ENCODE peak calls at places on chromosomes 1 and 21, in seven cellular contexts. S, G, B, P, A, C and J are unnamed samples. For H3K36me3, the result is how much of the 10 kb centered on the place peaks cover.

GRCh38 chr1:30310966-30311742 is 412.2 kb downstream of the MATN1 start:
- DNase-seq in B (no peak), A (no peak), G (no peak), P (no peak), C (peak), S (no peak), J (no peak)

GRCh38 chr21:41163086-41163485 is 4.9 kb upstream of the BACE2 start:
- DNase-seq in G (no peak), A (no peak), C (no peak), S (no peak), P (no peak), B (no peak), J (no peak)

GRCh38 chr1:64550505-64550904 is 80.6 kb downstream of the CACHD1 start:
- DNase-seq in B (no peak), P (no peak), G (no peak), C (no peak), S (no peak), A (no peak), J (no peak)

GRCh38 chr1:226471467-226471866 is 63.6 kb upstream of the PARP1 start:
- DNase-seq in S (no peak), G (no peak), C (peak), P (no peak), A (no peak), B (no peak), J (no peak)

GRCh38 chr1:179779645-179780272 is 36.7 kb downstream of the FAM163A start:
- DNase-seq in A (no peak), P (no peak), C (no peak), B (no peak), S (no peak), G (peak), J (no peak)

GRCh38 chr1:241586905-241587532 is 53.1 kb downstream of the CHML start:
- DNase-seq in P (no peak), S (no peak), A (no peak), C (no peak), B (no peak), G (no peak), J (no peak)

GRCh38 chr21:38249879-38250278 is 6.9 kb upstream of the KCNJ15 start:
- DNase-seq in A (no peak), S (no peak), P (no peak), G (no peak), B (no peak), C (no peak), J (no peak)

GRCh38 chr1:181091322-181092040 is 3.0 kb downstream of the IER5 start:
- DNase-seq in G (no peak), A (no peak), P (no peak), C (no peak), S (no peak), B (no peak), J (no peak)

GRCh38 chr1:153386500-153386901 is 4.4 kb downstream of the S100A8 start:
- DNase-seq in C (peak), A (no peak), P (no peak), S (peak), G (no peak), B (peak), J (no peak)

GRCh38 chr21:38853421-38853919 is 47.7 kb downstream of the ETS2 start:
- DNase-seq in G (peak), A (peak), S (no peak), B (no peak), C (peak), P (no peak), J (peak)

GRCh38 chr1:51308636-51309035 is 21.7 kb downstream of the TTC39A start:
- DNase-seq in A (no peak), G (no peak), C (no peak), S (no peak), P (no peak), B (no peak), J (no peak)

GRCh38 chr1:151008244-151009205 is at the start of gene PRUNE1:
- DNase-seq in G (peak), C (peak), B (peak), A (peak), P (peak), S (no peak), J (peak)

GRCh38 chr1:151007853-151008243 is 401 bp upstream of the PRUNE1 start:
- DNase-seq in S (no peak), G (no peak), C (no peak), A (no peak), B (no peak), P (no peak), J (no peak)

GRCh38 chr1:151009206-151009587 is 948 bp downstream of the PRUNE1 start:
- DNase-seq in P (no peak), A (no peak), C (no peak), G (peak), B (no peak), S (no peak), J (no peak)

GRCh38 chr1:151005729-151006330 is 872 bp downstream of the MINDY1 start:
- DNase-seq in B (no peak), G (no peak), C (no peak), P (no peak), A (no peak), S (no peak), J (no peak)

DNA sequence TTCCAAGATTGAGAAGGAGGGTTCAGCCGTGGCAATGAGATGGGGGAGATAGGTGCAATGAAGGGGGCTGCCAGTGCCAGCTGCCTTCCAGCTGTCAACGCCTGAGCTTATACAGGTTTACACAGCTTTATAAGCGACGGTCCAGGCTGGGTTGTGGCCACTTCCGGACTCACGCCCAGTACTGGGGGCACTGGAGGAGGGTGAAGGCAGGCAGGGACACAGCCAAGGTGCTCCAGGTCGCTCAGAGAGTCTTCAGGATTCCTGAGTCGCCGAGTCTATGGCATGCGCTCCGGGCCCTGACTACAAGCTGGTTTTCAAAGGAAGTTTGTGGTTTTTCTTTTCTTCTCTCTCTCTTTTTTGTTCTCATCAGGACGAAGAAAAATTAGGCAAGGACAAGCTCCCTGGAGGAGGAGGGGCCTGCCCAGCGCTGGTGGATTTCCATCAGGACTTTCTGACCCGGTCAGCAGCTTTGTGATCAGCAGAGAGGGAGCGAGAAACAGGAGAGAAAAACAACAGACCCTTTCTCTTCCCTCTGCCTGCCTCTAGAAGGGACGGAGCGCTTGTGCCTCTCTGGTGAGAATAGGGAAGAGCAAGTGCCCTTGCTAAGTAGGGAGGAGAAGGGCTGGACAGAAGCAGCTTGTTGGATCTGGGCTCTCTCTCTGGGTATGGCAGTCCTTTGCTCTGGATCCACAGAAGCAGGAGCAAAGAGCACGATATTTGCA is at the start of gene MINDY1:
- DNase-seq in C (peak), B (peak), P (peak), S (no peak), G (peak), A (peak), J (peak)
- TF ChIP-seq CTCF in C (peak), B (peak), P (no peak), S (no peak), G (peak), A (peak), J (peak)

DNA sequence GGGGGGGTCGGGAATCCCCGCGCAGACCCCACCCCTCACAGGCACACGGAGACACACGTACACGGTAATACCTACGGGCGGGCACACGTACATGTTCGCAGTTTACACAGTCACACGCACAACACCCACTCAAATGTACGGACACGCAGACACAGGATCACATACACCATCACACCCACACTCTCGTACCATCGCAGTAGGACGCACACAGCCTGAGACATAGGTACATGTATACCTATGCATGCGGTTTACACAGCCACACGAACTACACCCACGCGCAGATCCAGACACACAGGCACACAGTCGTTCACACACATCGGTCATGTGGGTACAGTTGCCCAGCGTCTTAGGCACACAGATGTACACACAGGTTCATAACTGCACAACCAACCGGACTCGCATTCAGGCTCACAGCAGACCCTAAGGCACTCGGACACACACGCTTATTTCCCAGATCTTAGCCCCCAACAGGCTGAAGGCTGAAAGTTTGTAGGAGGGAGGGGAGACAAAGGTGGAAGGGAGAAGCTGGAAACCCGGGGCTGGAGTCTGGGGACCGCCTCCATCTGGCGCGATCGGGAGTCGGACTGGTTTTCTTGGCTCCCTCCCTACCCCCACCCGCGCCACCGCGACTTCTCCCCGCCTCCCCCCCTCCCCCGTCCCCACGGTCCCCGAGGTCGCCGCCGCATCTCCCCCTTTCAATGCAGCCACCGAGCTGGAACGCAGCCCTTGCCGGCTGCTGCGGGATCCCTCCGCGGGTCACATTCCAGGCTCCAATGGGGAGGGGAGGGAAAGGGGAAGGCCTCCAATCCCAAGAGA is 51.9 kb upstream of the SYNC start:
- DNase-seq in A (peak), G (no peak), S (no peak), B (peak), C (peak), P (peak), J (no peak)
- H3K4me3 ChIP-seq in A (peak), G (peak), S (peak), B (peak), C (peak), P (peak), J (peak)

GRCh38 chr1:4331371-4332163 is 322.8 kb upstream of the AJAP1 start:
- DNase-seq in B (no peak), S (no peak), A (no peak), C (no peak), P (no peak), G (no peak), J (no peak)
- H3K36me3 ChIP-seq in B (under half), S (under half), A (under half), C (under half), P (under half), G (under half), J (under half)

GRCh38 chr21:16502273-16502672 is 772.5 kb downstream of the USP25 start:
- DNase-seq in C (no peak), B (no peak), A (no peak), P (no peak), S (no peak), G (no peak), J (no peak)

GRCh38 chr21:16502897-16503296 is 773.1 kb downstream of the USP25 start:
- DNase-seq in S (no peak), P (no peak), C (no peak), G (no peak), A (no peak), B (no peak), J (no peak)
- TF ChIP-seq CTCF in S (no peak), P (no peak), C (no peak), G (no peak), A (no peak), B (no peak), J (no peak)

GRCh38 chr1:110082477-110082876 is 12.0 kb upstream of the ALX3 start:
- DNase-seq in B (no peak), S (no peak), A (no peak), G (no peak), P (no peak), C (no peak), J (no peak)

GRCh38 chr1:110086959-110087358 is 16.5 kb upstream of the ALX3 start:
- DNase-seq in P (no peak), S (no peak), B (no peak), G (no peak), C (no peak), A (no peak), J (no peak)

GRCh38 chr1:110085666-110086065 is 15.2 kb upstream of the ALX3 start:
- DNase-seq in S (no peak), B (no peak), C (no peak), P (no peak), G (no peak), A (no peak), J (no peak)

GRCh38 chr1:110084226-110085078 is 14.0 kb upstream of the ALX3 start:
- DNase-seq in G (peak), P (no peak), B (peak), A (peak), C (peak), S (no peak), J (no peak)

GRCh38 chr1:110083453-110084225 is 13.2 kb upstream of the ALX3 start:
- DNase-seq in G (peak), A (no peak), S (no peak), B (no peak), P (no peak), C (no peak), J (no peak)
- H3K4me3 ChIP-seq in G (peak), A (peak), S (peak), B (peak), P (peak), C (peak), J (no peak)